ENCODE peak calls at places on chromosomes 1 and 21, in seven cellular contexts. L, F, V, R, M, H and G are unnamed samples.

GRCh38 chr1:229114315-229114714 is 156.6 kb upstream of the RAB4A start:
- DNase-seq in L (no peak), F (no peak), V (no peak), R (no peak), M (no peak), H (no peak), G (no peak)

GRCh38 chr1:116572771-116573170 is 1.9 kb upstream of the CD58 start:
- DNase-seq in L (no peak), F (no peak), V (no peak), R (no peak), M (no peak), H (no peak), G (no peak)

GRCh38 chr1:28887418-28887834 is 26.9 kb upstream of the EPB41 start:
- DNase-seq in L (no peak), F (no peak), V (peak), R (peak), M (no peak), H (no peak), G (peak)

GRCh38 chr21:46077674-46078101 is 20.2 kb upstream of the COL6A2 start:
- DNase-seq in L (no peak), F (no peak), V (peak), R (peak), M (no peak), H (no peak), G (no peak)

GRCh38 chr1:32627596-32628162 is 22.7 kb downstream of the ZBTB8OS start:
- DNase-seq in L (no peak), F (no peak), V (no peak), R (no peak), M (no peak), H (no peak), G (no peak)

GRCh38 chr1:224116131-224116530 is 2.2 kb downstream of the FBXO28 start:
- DNase-seq in L (no peak), F (peak), V (no peak), R (no peak), M (no peak), H (peak), G (peak)

GRCh38 chr1:175201061-175201508 is 8.5 kb upstream of the KIAA0040 start:
- DNase-seq in L (no peak), F (no peak), V (no peak), R (no peak), M (no peak), H (no peak), G (no peak)

GRCh38 chr1:235721982-235722381 is 72.4 kb upstream of the GNG4 start:
- DNase-seq in L (no peak), F (no peak), V (no peak), R (no peak), M (no peak), H (no peak), G (no peak)

GRCh38 chr21:29245104-29245643 is 53.5 kb upstream of the BACH1 start:
- DNase-seq in L (no peak), F (no peak), V (no peak), R (no peak), M (no peak), H (no peak), G (no peak)

GRCh38 chr21:34008618-34009017 is 64.8 kb upstream of the MRPS6 start:
- DNase-seq in L (peak), F (no peak), V (no peak), R (no peak), M (no peak), H (no peak), G (no peak)

GRCh38 chr1:33043267-33044090 is 6.8 kb upstream of the AK2 start:
- DNase-seq in L (no peak), F (no peak), V (no peak), R (no peak), M (no peak), H (no peak), G (no peak)

GRCh38 chr1:38740543-38740942 is 119.0 kb downstream of the RRAGC start:
- DNase-seq in L (no peak), F (no peak), V (no peak), R (no peak), M (no peak), H (peak), G (no peak)

GRCh38 chr1:192476802-192477298 is 98.7 kb upstream of the RGS1 start:
- DNase-seq in L (peak), F (no peak), V (peak), R (no peak), M (no peak), H (no peak), G (peak)

GRCh38 chr1:41383094-41383852 is 22.0 kb downstream of the FOXO6 start:
- DNase-seq in L (no peak), F (no peak), V (no peak), R (no peak), M (no peak), H (no peak), G (peak)

GRCh38 chr1:41380979-41381690 is 19.9 kb downstream of the FOXO6 start:
- DNase-seq in L (peak), F (no peak), V (peak), R (no peak), M (peak), H (peak), G (no peak)

GRCh38 chr1:41381691-41382530 is 20.7 kb downstream of the FOXO6 start:
- DNase-seq in L (no peak), F (no peak), V (peak), R (peak), M (peak), H (peak), G (peak)

GRCh38 chr1:41384579-41384978 is 23.3 kb downstream of the FOXO6 start:
- DNase-seq in L (no peak), F (no peak), V (no peak), R (no peak), M (no peak), H (no peak), G (no peak)

GRCh38 chr1:41382531-41383090 is 21.4 kb downstream of the FOXO6 start:
- DNase-seq in L (no peak), F (no peak), V (peak), R (no peak), M (peak), H (peak), G (peak)
- H3K27ac ChIP-seq in L (peak), F (peak), V (peak), R (no peak), M (peak), H (peak), G (peak)

DNA sequence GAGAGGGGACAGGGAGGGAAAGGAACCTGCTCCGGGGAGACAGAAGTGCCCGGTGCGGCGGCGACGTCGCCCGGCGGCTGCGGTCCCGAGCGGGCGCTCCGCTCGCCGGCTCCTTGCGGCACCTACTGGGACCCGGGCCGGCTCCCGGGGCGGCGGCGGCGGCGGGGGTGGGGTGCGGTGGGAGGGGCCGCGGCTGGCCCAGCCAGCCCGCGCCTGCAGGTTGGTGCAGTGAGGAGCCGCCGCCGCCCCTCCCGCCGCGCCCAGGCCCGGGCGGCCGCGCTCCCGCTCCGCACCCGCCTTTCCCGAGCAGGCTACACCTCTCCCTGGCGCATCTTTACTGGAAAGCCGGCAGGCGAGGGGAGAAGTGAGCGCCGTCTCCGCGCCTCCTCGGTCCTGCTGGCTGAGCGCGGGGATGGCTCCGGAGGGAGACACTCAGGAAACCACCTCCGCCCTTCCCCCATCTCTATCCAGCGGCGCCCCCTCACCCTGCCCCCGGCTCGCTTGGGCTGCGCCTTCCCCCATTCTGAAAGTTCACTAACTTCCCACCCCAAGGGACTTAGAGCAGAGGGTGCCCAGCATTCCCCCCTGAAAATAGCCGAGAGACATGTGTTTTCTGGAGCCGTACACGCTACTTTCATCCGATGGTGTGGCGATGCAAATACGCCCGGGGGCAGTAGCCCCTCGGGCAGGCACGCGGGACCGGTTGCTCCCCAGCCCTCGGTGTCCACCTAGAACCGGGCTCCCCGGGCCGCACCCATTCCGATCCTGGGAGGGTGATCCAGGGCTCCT is at the start of gene PLD5:
- DNase-seq in L (peak), F (no peak), V (peak), R (no peak), M (peak), H (peak), G (no peak)
- H3K27ac ChIP-seq in L (no peak), F (no peak), V (no peak), R (no peak), M (no peak), H (no peak), G (no peak)

GRCh38 chr1:10903421-10903820 is 107.0 kb upstream of the CASZ1 start:
- DNase-seq in L (no peak), F (no peak), V (no peak), R (no peak), M (no peak), H (no peak), G (no peak)
- H3K27ac ChIP-seq in L (no peak), F (no peak), V (no peak), R (no peak), M (no peak), H (peak), G (no peak)

GRCh38 chr21:42255825-42256224 is 36.9 kb downstream of the ABCG1 start:
- DNase-seq in L (no peak), F (no peak), V (no peak), R (no peak), M (peak), H (no peak), G (no peak)
- H3K27ac ChIP-seq in L (no peak), F (no peak), V (no peak), R (no peak), M (no peak), H (no peak), G (no peak)

DNA sequence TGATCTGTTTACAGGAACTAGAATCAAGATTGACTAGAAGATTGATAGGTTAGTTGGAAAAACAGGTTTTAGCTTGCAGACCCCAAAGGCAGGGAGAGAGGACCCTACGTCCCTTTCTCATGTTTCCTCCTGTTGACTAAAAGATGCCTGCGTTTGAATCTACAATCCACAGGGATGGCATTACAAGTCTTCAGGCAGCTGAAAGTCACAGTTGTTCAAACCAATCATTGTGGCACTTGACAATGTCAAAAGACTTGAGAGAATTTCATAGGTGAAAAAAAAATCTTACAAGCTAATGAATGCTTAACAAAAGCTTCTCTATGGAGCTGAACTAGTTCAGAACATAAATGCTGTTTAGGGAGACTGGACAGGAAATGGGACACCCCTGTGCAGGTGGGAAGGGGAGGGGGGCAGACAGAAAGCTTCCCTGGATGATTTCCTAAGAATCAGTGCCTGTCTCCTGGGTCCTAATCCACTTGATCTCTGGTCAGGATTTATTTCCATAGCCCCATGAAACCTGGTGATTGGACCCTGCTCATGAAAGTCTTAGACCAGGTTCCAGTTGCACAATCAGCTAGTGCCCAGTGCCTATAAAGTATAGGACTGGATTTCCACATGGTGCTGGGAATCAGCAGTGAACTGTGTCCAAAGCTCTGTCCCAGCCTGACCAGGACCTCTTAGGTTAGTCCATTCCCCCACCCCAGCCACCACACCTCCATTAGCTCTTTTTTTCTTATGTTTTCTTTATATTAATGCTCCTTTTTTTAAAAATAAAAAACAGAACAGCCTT is 91.6 kb upstream of the BCAR3 start:
- DNase-seq in L (no peak), F (no peak), V (no peak), R (no peak), M (no peak), H (no peak), G (no peak)
- H3K27ac ChIP-seq in L (no peak), F (no peak), V (no peak), R (no peak), M (no peak), H (peak), G (peak)

DNA sequence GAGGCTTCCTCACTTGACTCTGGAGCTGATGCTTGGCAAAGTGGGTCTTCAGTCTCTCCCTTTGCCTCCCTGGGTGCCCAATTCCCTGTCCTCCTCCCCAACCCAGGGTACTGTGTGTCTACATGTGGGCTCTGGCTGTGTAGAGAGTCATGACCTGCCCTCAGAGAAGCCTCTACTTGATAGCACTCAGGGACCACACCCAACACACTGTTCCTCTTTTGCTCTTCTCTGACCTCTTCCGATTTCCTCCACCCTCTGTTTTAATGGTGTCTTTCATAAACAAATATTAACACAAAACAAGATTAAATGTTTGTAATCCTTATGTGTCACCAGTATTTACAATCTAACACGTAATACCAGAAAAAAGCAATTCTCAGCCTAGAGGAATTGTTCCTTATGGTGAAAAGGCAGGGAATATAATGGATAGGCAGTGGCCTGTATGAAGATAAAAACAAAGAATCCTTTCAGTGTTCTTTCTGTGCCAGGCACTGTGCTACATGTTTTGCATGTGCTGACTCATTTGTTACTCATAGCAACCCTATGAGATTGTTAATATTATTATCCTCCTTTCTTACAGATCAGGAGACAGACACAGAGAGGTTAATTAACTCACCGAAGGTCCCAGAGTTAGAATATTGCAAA is 58.2 kb downstream of the HSD3B1 start:
- DNase-seq in L (no peak), F (no peak), V (no peak), R (no peak), M (no peak), H (no peak), G (peak)
- H3K27ac ChIP-seq in L (no peak), F (no peak), V (no peak), R (no peak), M (no peak), H (no peak), G (peak)

GRCh38 chr1:207854001-207854400 is 56.9 kb downstream of the CD34 start:
- DNase-seq in L (no peak), F (no peak), V (no peak), R (peak), M (no peak), H (no peak), G (no peak)

GRCh38 chr1:207857447-207857846 is 53.5 kb downstream of the CD34 start:
- DNase-seq in L (no peak), F (no peak), V (no peak), R (no peak), M (no peak), H (no peak), G (peak)

GRCh38 chr1:207858271-207858670 is 52.7 kb downstream of the CD34 start:
- DNase-seq in L (no peak), F (no peak), V (no peak), R (no peak), M (no peak), H (no peak), G (no peak)

GRCh38 chr1:207858806-207859205 is 52.1 kb downstream of the CD34 start:
- DNase-seq in L (no peak), F (no peak), V (no peak), R (no peak), M (no peak), H (no peak), G (no peak)

GRCh38 chr1:207856276-207857023 is 54.5 kb downstream of the CD34 start:
- DNase-seq in L (no peak), F (no peak), V (no peak), R (no peak), M (no peak), H (no peak), G (no peak)
- H3K27ac ChIP-seq in L (no peak), F (no peak), V (no peak), R (no peak), M (no peak), H (no peak), G (no peak)